ENCODE peak calls at places on chromosomes 1 and 21, in six cellular contexts. E, W, B, Y, R and H are unnamed samples.

GRCh38 chr1:3695326-3696217 is 43.3 kb downstream of the TP73 start:
- DNase-seq in E (peak), W (no peak), B (no peak), Y (peak), R (peak), H (no peak)

GRCh38 chr21:17752171-17752570 is 67.0 kb downstream of the C21orf91 start:
- DNase-seq in E (no peak), W (no peak), B (no peak), Y (no peak), R (no peak), H (no peak)

GRCh38 chr1:212967767-212968166 is 17.4 kb downstream of the VASH2 start:
- DNase-seq in E (no peak), W (no peak), B (peak), Y (peak), R (no peak), H (peak)

GRCh38 chr1:207259391-207259790 is 62.1 kb upstream of the CD55 start:
- DNase-seq in E (no peak), W (no peak), B (no peak), Y (peak), R (no peak), H (no peak)

GRCh38 chr1:116498789-116499628 is 71.8 kb downstream of the CD58 start:
- DNase-seq in E (peak), W (peak), B (peak), Y (peak), R (peak), H (peak)

GRCh38 chr1:100927276-100927675 is 31.4 kb downstream of the SLC30A7 start:
- DNase-seq in E (no peak), W (no peak), B (peak), Y (no peak), R (peak), H (no peak)

GRCh38 chr21:32977216-32977615 is 48.5 kb upstream of the OLIG2 start:
- DNase-seq in E (no peak), W (peak), B (no peak), Y (no peak), R (no peak), H (no peak)

GRCh38 chr1:161407451-161407985 is 39.8 kb upstream of the CFAP126 start:
- DNase-seq in E (no peak), W (no peak), B (no peak), Y (no peak), R (no peak), H (no peak)

GRCh38 chr1:226429051-226429461 is 21.2 kb upstream of the PARP1 start:
- DNase-seq in E (no peak), W (no peak), B (no peak), Y (no peak), R (no peak), H (no peak)